ENCODE peak calls at places on chromosomes 5 and 9, in four cellular contexts. One of them, this sample, is unnamed.

GRCh38 chr5:1481999-1482381 is 36.8 kb upstream of the SLC6A3 start:
- DNase-seq in T1000: no peak
- DNase-seq in kidney glomerular epithelial cell: no peak
- DNase-seq in kidney tubule cell: no peak
- DNase-seq in this sample: no peak

GRCh38 chr9:112332674-112332976 is 794 bp downstream of the PTBP3 start:
- DNase-seq in kidney tubule cell: no peak
- DNase-seq in kidney glomerular epithelial cell: peak; percentile 66
- DNase-seq in T1000: no peak
- DNase-seq in this sample: no peak

GRCh38 chr5:160616712-160617497 is 195.2 kb downstream of the PTTG1 start:
- DNase-seq in kidney glomerular epithelial cell: no peak
- DNase-seq in T1000: no peak
- DNase-seq in kidney tubule cell: no peak
- DNase-seq in this sample: no peak

GRCh38 chr9:107397076-107398049 is 92.2 kb downstream of the KLF4 start:
- DNase-seq in T1000: no peak
- DNase-seq in kidney glomerular epithelial cell: no peak
- DNase-seq in kidney tubule cell: no peak
- DNase-seq in this sample: peak; percentile 53

GRCh38 chr9:135612437-135612836 is 26.9 kb downstream of the GLT6D1 start:
- DNase-seq in kidney tubule cell: no peak
- DNase-seq in T1000: no peak
- DNase-seq in kidney glomerular epithelial cell: no peak
- DNase-seq in this sample: no peak

GRCh38 chr5:44390332-44390731 is 1.1 kb upstream of the FGF10 start:
- DNase-seq in kidney glomerular epithelial cell: no peak
- DNase-seq in T1000: no peak
- DNase-seq in kidney tubule cell: no peak
- DNase-seq in this sample: no peak

GRCh38 chr5:50653946-50654345 is 12.5 kb upstream of the PARP8 start:
- DNase-seq in kidney tubule cell: no peak
- DNase-seq in T1000: no peak
- DNase-seq in kidney glomerular epithelial cell: no peak
- DNase-seq in this sample: no peak

GRCh38 chr5:171580506-171581265 is 161.2 kb downstream of the FGF18 start:
- DNase-seq in kidney glomerular epithelial cell: no peak
- DNase-seq in T1000: no peak
- DNase-seq in kidney tubule cell: peak; percentile 35
- DNase-seq in this sample: no peak

GRCh38 chr5:54309751-54310432 is 481 bp downstream of the ARL15 start:
- DNase-seq in T1000: no peak
- DNase-seq in kidney tubule cell: peak; percentile 56
- DNase-seq in kidney glomerular epithelial cell: peak; percentile 40
- DNase-seq in this sample: no peak

GRCh38 chr9:34607331-34607730 is 4.6 kb downstream of the RPP25L start:
- DNase-seq in T1000: no peak
- DNase-seq in kidney glomerular epithelial cell: no peak
- DNase-seq in kidney tubule cell: no peak
- DNase-seq in this sample: no peak

GRCh38 chr5:15476977-15477376 is 23.0 kb upstream of the FBXL7 start:
- DNase-seq in kidney tubule cell: no peak
- DNase-seq in T1000: no peak
- DNase-seq in kidney glomerular epithelial cell: no peak
- DNase-seq in this sample: no peak

GRCh38 chr9:128727626-128728248 is 3.8 kb upstream of the ZDHHC12 start:
- DNase-seq in kidney glomerular epithelial cell: no peak
- DNase-seq in kidney tubule cell: no peak
- DNase-seq in T1000: no peak
- DNase-seq in this sample: no peak

GRCh38 chr5:32087086-32088082 is 86.7 kb downstream of the GOLPH3 start:
- DNase-seq in kidney tubule cell: no peak
- DNase-seq in T1000: no peak
- DNase-seq in kidney glomerular epithelial cell: no peak
- DNase-seq in this sample: no peak

GRCh38 chr5:150066901-150067396 is 19.4 kb downstream of the CSF1R start:
- DNase-seq in T1000: no peak
- DNase-seq in kidney tubule cell: peak; percentile 78
- DNase-seq in kidney glomerular epithelial cell: peak; percentile 14
- DNase-seq in this sample: peak; percentile 46

GRCh38 chr5:177403194-177403825 is 2.8 kb upstream of the PFN3 start:
- DNase-seq in kidney glomerular epithelial cell: no peak
- DNase-seq in T1000: no peak
- DNase-seq in kidney tubule cell: no peak
- DNase-seq in this sample: no peak

GRCh38 chr5:50969207-50970145 is 303.0 kb downstream of the PARP8 start:
- DNase-seq in kidney glomerular epithelial cell: no peak
- DNase-seq in T1000: no peak
- DNase-seq in kidney tubule cell: no peak
- DNase-seq in this sample: no peak

This sample was measured in HS-5.